ENCODE peak calls at places on chromosomes 16 and 17, in seven cellular contexts. One of them, this sample, is unnamed.

GRCh38 chr17:27956601-27957445 is 63.7 kb upstream of the LYRM9 start:
- DNase-seq in body of pancreas: peak
- DNase-seq in colonic mucosa: no peak
- DNase-seq in lung: no peak
- DNase-seq in H1: no peak
- DNase-seq in CD8-positive, alpha-beta memory T cell: no peak
- DNase-seq in AG04450: no peak
- DNase-seq in this sample: peak

GRCh38 chr16:30896203-30896889 is at the start of gene CTF1:
- DNase-seq in AG04450: peak
- DNase-seq in body of pancreas: peak
- DNase-seq in colonic mucosa: peak
- DNase-seq in lung: peak
- DNase-seq in H1: peak
- DNase-seq in CD8-positive, alpha-beta memory T cell: no peak
- DNase-seq in this sample: peak

GRCh38 chr17:37067555-37068111 is 118.9 kb downstream of the AATF start:
- DNase-seq in AG04450: peak
- DNase-seq in lung: peak
- DNase-seq in H1: no peak
- DNase-seq in CD8-positive, alpha-beta memory T cell: no peak
- DNase-seq in colonic mucosa: peak
- DNase-seq in body of pancreas: peak
- DNase-seq in this sample: peak

GRCh38 chr17:43532581-43532980 is 13.6 kb downstream of the ETV4 start:
- DNase-seq in CD8-positive, alpha-beta memory T cell: no peak
- DNase-seq in colonic mucosa: peak
- DNase-seq in body of pancreas: no peak
- DNase-seq in H1: no peak
- DNase-seq in lung: no peak
- DNase-seq in AG04450: no peak
- DNase-seq in this sample: no peak

GRCh38 chr17:28889996-28890395 is 7.5 kb downstream of the FLOT2 start:
- DNase-seq in body of pancreas: no peak
- DNase-seq in AG04450: no peak
- DNase-seq in lung: no peak
- DNase-seq in CD8-positive, alpha-beta memory T cell: no peak
- DNase-seq in colonic mucosa: no peak
- DNase-seq in H1: no peak
- DNase-seq in this sample: no peak

GRCh38 chr16:80016689-80017088 is 416.2 kb upstream of the MAF start:
- DNase-seq in body of pancreas: no peak
- DNase-seq in lung: no peak
- DNase-seq in H1: no peak
- DNase-seq in colonic mucosa: no peak
- DNase-seq in AG04450: no peak
- DNase-seq in CD8-positive, alpha-beta memory T cell: no peak
- DNase-seq in this sample: no peak

GRCh38 chr17:3990391-3991127 is 26.3 kb upstream of the ATP2A3 start:
- DNase-seq in AG04450: no peak
- DNase-seq in lung: no peak
- DNase-seq in H1: no peak
- DNase-seq in colonic mucosa: no peak
- DNase-seq in body of pancreas: no peak
- DNase-seq in CD8-positive, alpha-beta memory T cell: no peak
- DNase-seq in this sample: peak

GRCh38 chr17:19303367-19303776 is 59.2 kb downstream of the B9D1 start:
- DNase-seq in body of pancreas: no peak
- DNase-seq in CD8-positive, alpha-beta memory T cell: no peak
- DNase-seq in AG04450: no peak
- DNase-seq in lung: no peak
- DNase-seq in H1: no peak
- DNase-seq in colonic mucosa: no peak
- DNase-seq in this sample: no peak

GRCh38 chr16:65071371-65072311 is 50.2 kb downstream of the CDH11 start:
- DNase-seq in CD8-positive, alpha-beta memory T cell: no peak
- DNase-seq in H1: no peak
- DNase-seq in AG04450: no peak
- DNase-seq in body of pancreas: peak
- DNase-seq in lung: no peak
- DNase-seq in colonic mucosa: peak
- DNase-seq in this sample: peak

GRCh38 chr17:5877948-5878347 is 192.2 kb upstream of the WSCD1 start:
- DNase-seq in CD8-positive, alpha-beta memory T cell: no peak
- DNase-seq in lung: no peak
- DNase-seq in AG04450: no peak
- DNase-seq in body of pancreas: peak
- DNase-seq in colonic mucosa: no peak
- DNase-seq in H1: no peak
- DNase-seq in this sample: no peak

GRCh38 chr17:46009681-46010596 is 10.9 kb downstream of the STH start:
- DNase-seq in colonic mucosa: no peak
- DNase-seq in H1: no peak
- DNase-seq in body of pancreas: no peak
- DNase-seq in lung: no peak
- DNase-seq in CD8-positive, alpha-beta memory T cell: no peak
- DNase-seq in AG04450: no peak
- DNase-seq in this sample: peak

GRCh38 chr16:1635070-1635469 is 22.9 kb downstream of the CRAMP1 start:
- DNase-seq in CD8-positive, alpha-beta memory T cell: no peak
- DNase-seq in colonic mucosa: no peak
- DNase-seq in body of pancreas: no peak
- DNase-seq in AG04450: no peak
- DNase-seq in lung: no peak
- DNase-seq in H1: no peak
- DNase-seq in this sample: no peak

GRCh38 chr16:64428463-64428862 is 693.4 kb downstream of the CDH11 start:
- DNase-seq in body of pancreas: no peak
- DNase-seq in lung: no peak
- DNase-seq in AG04450: peak
- DNase-seq in colonic mucosa: no peak
- DNase-seq in CD8-positive, alpha-beta memory T cell: no peak
- DNase-seq in H1: no peak
- DNase-seq in this sample: peak

GRCh38 chr17:76179496-76180467 is 38.7 kb upstream of the FOXJ1 start:
- DNase-seq in H1: no peak
- DNase-seq in body of pancreas: no peak
- DNase-seq in colonic mucosa: no peak
- DNase-seq in AG04450: no peak
- DNase-seq in lung: no peak
- DNase-seq in CD8-positive, alpha-beta memory T cell: peak
- DNase-seq in this sample: no peak

GRCh38 chr16:70402916-70403659 is 35.8 kb downstream of the ST3GAL2 start:
- DNase-seq in AG04450: no peak
- DNase-seq in body of pancreas: no peak
- DNase-seq in colonic mucosa: no peak
- DNase-seq in lung: no peak
- DNase-seq in H1: no peak
- DNase-seq in CD8-positive, alpha-beta memory T cell: no peak
- DNase-seq in this sample: no peak

GRCh38 chr17:50205111-50205821 is 3.8 kb upstream of the COL1A1 start:
- DNase-seq in colonic mucosa: no peak
- DNase-seq in AG04450: no peak
- DNase-seq in H1: peak
- DNase-seq in lung: no peak
- DNase-seq in CD8-positive, alpha-beta memory T cell: no peak
- DNase-seq in body of pancreas: no peak
- DNase-seq in this sample: peak

GRCh38 chr17:79602621-79603020 is 8.2 kb downstream of the RBFOX3 start:
- DNase-seq in colonic mucosa: no peak
- DNase-seq in CD8-positive, alpha-beta memory T cell: no peak
- DNase-seq in body of pancreas: no peak
- DNase-seq in AG04450: no peak
- DNase-seq in H1: no peak
- DNase-seq in lung: no peak
- DNase-seq in this sample: no peak

GRCh38 chr16:28192811-28193529 is 18.8 kb downstream of the XPO6 start:
- DNase-seq in colonic mucosa: peak
- DNase-seq in CD8-positive, alpha-beta memory T cell: peak
- DNase-seq in body of pancreas: no peak
- DNase-seq in H1: no peak
- DNase-seq in AG04450: no peak
- DNase-seq in lung: no peak
- DNase-seq in this sample: no peak

GRCh38 chr16:89319883-89320716 is 102.6 kb downstream of the ZNF778 start:
- DNase-seq in lung: no peak
- DNase-seq in AG04450: no peak
- DNase-seq in H1: no peak
- DNase-seq in body of pancreas: peak
- DNase-seq in colonic mucosa: no peak
- DNase-seq in CD8-positive, alpha-beta memory T cell: no peak
- DNase-seq in this sample: peak

GRCh38 chr17:77049440-77049839 is 91.3 kb upstream of the SEC14L1 start:
- DNase-seq in lung: no peak
- DNase-seq in AG04450: no peak
- DNase-seq in body of pancreas: no peak
- DNase-seq in CD8-positive, alpha-beta memory T cell: no peak
- DNase-seq in colonic mucosa: no peak
- DNase-seq in H1: no peak
- DNase-seq in this sample: no peak

GRCh38 chr17:47607481-47607880 is 42.2 kb upstream of the KPNB1 start:
- DNase-seq in AG04450: no peak
- DNase-seq in body of pancreas: no peak
- DNase-seq in colonic mucosa: no peak
- DNase-seq in CD8-positive, alpha-beta memory T cell: no peak
- DNase-seq in H1: no peak
- DNase-seq in lung: no peak
- DNase-seq in this sample: no peak
- H3K27ac ChIP-seq in AG04450: no peak
- H3K27ac ChIP-seq in body of pancreas: no peak
- H3K27ac ChIP-seq in colonic mucosa: no peak
- H3K27ac ChIP-seq in CD8-positive, alpha-beta memory T cell: no peak
- H3K27ac ChIP-seq in H1: no peak
- H3K27ac ChIP-seq in lung: no peak
- H3K27ac ChIP-seq in this sample: no peak

DNA sequence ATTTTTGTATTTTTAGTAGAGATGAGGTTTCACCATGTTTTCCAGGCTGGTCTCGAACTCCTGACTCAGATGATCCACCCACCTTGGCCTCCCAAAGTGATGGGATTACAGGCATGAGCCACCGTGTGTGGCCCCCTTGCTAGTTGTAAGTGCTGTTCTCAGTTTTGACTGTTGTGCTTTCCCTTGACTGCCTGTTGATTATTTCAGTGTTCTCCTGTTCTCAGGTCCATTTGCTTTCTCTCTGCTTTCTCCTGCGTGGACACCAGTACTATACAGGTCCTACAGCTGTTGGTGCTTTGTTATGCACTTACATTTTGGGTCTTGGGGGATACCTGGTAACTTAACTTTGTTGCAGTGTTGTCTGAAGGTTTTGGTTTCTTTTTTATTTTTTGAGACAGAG is 8.2 kb downstream of the CASC3 start:
- DNase-seq in CD8-positive, alpha-beta memory T cell: no peak
- DNase-seq in H1: no peak
- DNase-seq in lung: no peak
- DNase-seq in colonic mucosa: no peak
- DNase-seq in AG04450: no peak
- DNase-seq in body of pancreas: no peak
- DNase-seq in this sample: no peak
- H3K27ac ChIP-seq in CD8-positive, alpha-beta memory T cell: no peak
- H3K27ac ChIP-seq in H1: no peak
- H3K27ac ChIP-seq in lung: no peak
- H3K27ac ChIP-seq in colonic mucosa: no peak
- H3K27ac ChIP-seq in AG04450: no peak
- H3K27ac ChIP-seq in body of pancreas: no peak
- H3K27ac ChIP-seq in this sample: no peak

GRCh38 chr17:44797809-44798208 is 32.3 kb downstream of the GJC1 start:
- DNase-seq in H1: no peak
- DNase-seq in colonic mucosa: no peak
- DNase-seq in CD8-positive, alpha-beta memory T cell: no peak
- DNase-seq in body of pancreas: no peak
- DNase-seq in AG04450: no peak
- DNase-seq in lung: no peak
- DNase-seq in this sample: no peak
- H3K27ac ChIP-seq in H1: no peak
- H3K27ac ChIP-seq in colonic mucosa: no peak
- H3K27ac ChIP-seq in CD8-positive, alpha-beta memory T cell: no peak
- H3K27ac ChIP-seq in body of pancreas: no peak
- H3K27ac ChIP-seq in AG04450: peak
- H3K27ac ChIP-seq in lung: no peak
- H3K27ac ChIP-seq in this sample: peak

GRCh38 chr17:82699551-82699950 is 1.1 kb upstream of the RAB40B start:
- DNase-seq in lung: no peak
- DNase-seq in body of pancreas: no peak
- DNase-seq in AG04450: no peak
- DNase-seq in CD8-positive, alpha-beta memory T cell: no peak
- DNase-seq in colonic mucosa: no peak
- DNase-seq in H1: no peak
- DNase-seq in this sample: no peak

GRCh38 chr17:82697808-82698064 is 762 bp downstream of the RAB40B start:
- DNase-seq in H1: no peak
- DNase-seq in AG04450: no peak
- DNase-seq in colonic mucosa: no peak
- DNase-seq in body of pancreas: no peak
- DNase-seq in lung: no peak
- DNase-seq in CD8-positive, alpha-beta memory T cell: no peak
- DNase-seq in this sample: no peak

GRCh38 chr17:82696916-82697807 is 1.3 kb downstream of the RAB40B start:
- DNase-seq in AG04450: no peak
- DNase-seq in H1: peak
- DNase-seq in CD8-positive, alpha-beta memory T cell: no peak
- DNase-seq in colonic mucosa: no peak
- DNase-seq in lung: no peak
- DNase-seq in body of pancreas: no peak
- DNase-seq in this sample: no peak

GRCh38 chr17:82698974-82699442 is 510 bp upstream of the RAB40B start:
- DNase-seq in CD8-positive, alpha-beta memory T cell: no peak
- DNase-seq in colonic mucosa: no peak
- DNase-seq in lung: no peak
- DNase-seq in body of pancreas: no peak
- DNase-seq in H1: no peak
- DNase-seq in AG04450: no peak
- DNase-seq in this sample: no peak

DNA sequence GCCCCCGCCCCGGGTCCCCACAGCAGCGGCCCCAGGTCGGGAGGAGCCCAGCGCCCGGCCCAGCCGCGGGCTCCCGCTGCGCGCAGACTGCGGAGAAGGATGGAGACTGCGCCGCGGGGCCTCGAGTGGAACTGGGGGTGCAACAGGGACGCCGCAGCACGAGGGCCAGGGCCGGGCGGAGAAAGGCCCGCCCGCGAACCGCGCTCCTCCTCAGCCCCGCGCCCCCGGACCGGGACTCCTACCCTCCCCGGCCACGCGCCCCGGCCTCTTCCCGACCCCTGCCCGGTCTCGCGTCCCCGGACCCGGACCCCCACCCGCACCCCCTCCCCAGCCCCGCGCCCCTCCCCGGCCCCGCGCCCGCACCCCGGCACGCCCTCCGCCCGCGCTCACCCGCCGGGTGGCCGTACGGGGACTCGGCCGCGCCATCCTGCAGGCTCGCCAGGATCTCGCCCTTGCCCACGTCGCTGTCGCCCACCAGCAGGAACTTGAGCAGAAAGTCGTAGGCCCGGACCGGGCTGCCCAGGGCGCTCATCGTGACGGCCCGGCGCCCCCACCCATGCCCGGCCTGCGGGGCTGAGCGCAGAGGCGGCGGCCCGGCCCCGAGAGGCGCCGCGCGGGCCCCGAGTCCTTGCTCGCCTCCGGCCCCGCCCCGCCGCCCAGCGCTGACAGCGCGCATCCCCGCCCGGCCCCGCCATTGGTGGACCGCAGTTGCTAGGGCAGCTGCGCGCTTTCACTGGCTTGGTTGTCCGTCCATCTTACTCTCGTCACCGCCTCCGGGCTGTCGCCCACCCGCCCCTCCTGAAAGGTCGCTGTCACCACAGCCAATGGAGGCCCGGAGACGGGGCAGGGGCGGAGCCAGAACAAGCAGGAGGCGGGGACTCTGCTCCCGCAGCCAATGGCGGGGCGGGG is at the start of gene RAB40B:
- DNase-seq in colonic mucosa: peak
- DNase-seq in lung: peak
- DNase-seq in body of pancreas: peak
- DNase-seq in H1: peak
- DNase-seq in CD8-positive, alpha-beta memory T cell: peak
- DNase-seq in AG04450: peak
- DNase-seq in this sample: peak
- H3K27ac ChIP-seq in colonic mucosa: no peak
- H3K27ac ChIP-seq in lung: peak
- H3K27ac ChIP-seq in body of pancreas: peak
- H3K27ac ChIP-seq in H1: no peak
- H3K27ac ChIP-seq in CD8-positive, alpha-beta memory T cell: no peak
- H3K27ac ChIP-seq in AG04450: no peak
- H3K27ac ChIP-seq in this sample: no peak

This sample was measured in astrocyte.